ENCODE peak calls at places on chromosomes 11 and 22, in ten cellular contexts. A is choroid plexus epithelial cell, O is mucosa of descending colon, P is nephron progenitor cell, F is right atrium auricular region, Q is astrocyte of the spinal cord, G is HL-60, X is GM12865, N is MM.1S, W is Calu3. U is an unnamed sample.

GRCh38 chr22:22982616-22983015 is 87.7 kb upstream of the GNAZ start:
- DNase-seq in A (no peak), O (no peak), P (no peak), F (no peak), Q (no peak), G (no peak), X (no peak), N (no peak), W (no peak), U (no peak)

GRCh38 chr11:45470151-45471001 is 184.2 kb upstream of the SYT13 start:
- DNase-seq in A (peak; percentile 31), O (no peak), P (no peak), F (no peak), Q (peak; percentile 10), G (no peak), X (no peak), N (no peak), W (no peak), U (no peak)

GRCh38 chr11:111364503-111364902 is 14.6 kb downstream of the POU2AF1 start:
- DNase-seq in A (no peak), O (no peak), P (no peak), F (no peak), Q (no peak), G (no peak), X (no peak), N (no peak), W (no peak), U (no peak)

GRCh38 chr11:104148074-104148473 is 15.9 kb downstream of the PDGFD start:
- DNase-seq in A (peak; percentile 72), O (no peak), P (no peak), F (no peak), Q (peak; percentile 47), G (no peak), X (no peak), N (no peak), W (no peak), U (no peak)

GRCh38 chr11:22341582-22341919 is 3.4 kb downstream of the SLC17A6 start:
- DNase-seq in A (no peak), O (peak; percentile 43), P (no peak), F (no peak), Q (no peak), G (no peak), X (no peak), N (no peak), W (no peak), U (no peak)

GRCh38 chr22:22720724-22721261 is 76.4 kb downstream of the GGTLC2 start:
- DNase-seq in A (peak; percentile 25), O (no peak), P (no peak), F (no peak), Q (no peak), G (peak; percentile 18), X (peak; percentile 80), N (peak; percentile 36), W (no peak), U (peak; percentile 42)

GRCh38 chr22:45212992-45213751 is 27.5 kb downstream of the KIAA0930 start:
- DNase-seq in A (peak; percentile 23), O (peak; percentile 59), P (no peak), F (peak; percentile 85), Q (peak; percentile 53), G (peak; percentile 78), X (no peak), N (no peak), W (no peak), U (no peak)

GRCh38 chr11:82305123-82305522 is 428.5 kb downstream of the FAM181B start:
- DNase-seq in A (no peak), O (no peak), P (no peak), F (no peak), Q (no peak), G (no peak), X (no peak), N (no peak), W (no peak), U (no peak)

GRCh38 chr22:45210174-45210573 is 30.5 kb downstream of the KIAA0930 start:
- DNase-seq in A (no peak), O (no peak), P (no peak), F (no peak), Q (no peak), G (no peak), X (no peak), N (no peak), W (no peak), U (no peak)

GRCh38 chr11:76232026-76232665 is 25.8 kb upstream of the WNT11 start:
- DNase-seq in A (peak; percentile 45), O (peak; percentile 44), P (no peak), F (no peak), Q (no peak), G (no peak), X (peak; percentile 83), N (peak; percentile 83), W (no peak), U (peak; percentile 75)

GRCh38 chr11:71130106-71130505 is 122.3 kb downstream of the SHANK2 start:
- DNase-seq in A (no peak), O (no peak), P (no peak), F (no peak), Q (no peak), G (no peak), X (no peak), N (no peak), W (no peak), U (no peak)

GRCh38 chr22:49663311-49663711 is 164.4 kb downstream of the BRD1 start:
- DNase-seq in A (no peak), O (no peak), P (no peak), F (no peak), Q (no peak), G (no peak), X (no peak), N (no peak), W (no peak), U (no peak)

GRCh38 chr11:66317766-66318575 is 1.1 kb upstream of the CD248 start:
- DNase-seq in A (peak; percentile 97), O (peak; percentile 85), P (peak; percentile 37), F (peak; percentile 93), Q (peak; percentile 84), G (peak; percentile 98), X (peak; percentile 39), N (no peak), W (no peak), U (no peak)

GRCh38 chr11:17402486-17402885 is 14.0 kb upstream of the KCNJ11 start:
- DNase-seq in A (no peak), O (no peak), P (no peak), F (no peak), Q (no peak), G (no peak), X (no peak), N (no peak), W (no peak), U (no peak)

GRCh38 chr11:67022341-67022933 is 497 bp upstream of the SYT12 start:
- DNase-seq in A (peak; percentile 61), O (peak; percentile 75), P (no peak), F (no peak), Q (peak; percentile 41), G (no peak), X (no peak), N (no peak), W (peak; percentile 87), U (no peak)

GRCh38 chr11:115712296-115712695 is 208.1 kb upstream of the CADM1 start:
- DNase-seq in A (no peak), O (no peak), P (no peak), F (no peak), Q (no peak), G (no peak), X (no peak), N (no peak), W (no peak), U (no peak)

GRCh38 chr22:30860176-30861105 is 108.1 kb downstream of the MORC2 start:
- DNase-seq in A (no peak), O (no peak), P (no peak), F (no peak), Q (no peak), G (no peak), X (no peak), N (no peak), W (no peak), U (peak; percentile 6)

GRCh38 chr22:35605787-35606492 is 11.2 kb downstream of the MB start:
- DNase-seq in A (no peak), O (no peak), P (no peak), F (no peak), Q (no peak), G (no peak), X (no peak), N (no peak), W (no peak), U (no peak)

GRCh38 chr11:71321433-71322191 is 69.2 kb upstream of the SHANK2 start:
- DNase-seq in A (no peak), O (no peak), P (no peak), F (no peak), Q (no peak), G (no peak), X (no peak), N (no peak), W (no peak), U (no peak)

GRCh38 chr11:122113836-122114235 is 2.2 kb downstream of the BLID start:
- DNase-seq in A (peak; percentile 80), O (no peak), P (no peak), F (no peak), Q (no peak), G (no peak), X (no peak), N (no peak), W (no peak), U (no peak)
- TF ChIP-seq CTCF in A (peak; percentile 17), O (no peak), P (no peak), F (no peak), Q (no peak), G (no peak), X (no peak), N (no peak), W (no peak), U (no peak)

GRCh38 chr11:2151500-2152257 is 9.3 kb downstream of the INS start:
- DNase-seq in A (peak; percentile 82), O (peak; percentile 69), P (peak; percentile 88), F (peak; percentile 83), Q (peak; percentile 74), G (peak; percentile 69), X (peak; percentile 82), N (peak; percentile 79), W (peak; percentile 80), U (peak; percentile 90)
- TF ChIP-seq CTCF in A (peak; percentile 85), O (peak; percentile 69), P (peak; percentile 73), F (peak; percentile 87), Q (peak; percentile 83), G (peak; percentile 47), X (peak; percentile 66), N (peak; percentile 72), W (peak; percentile 81), U (peak; percentile 90)

DNA sequence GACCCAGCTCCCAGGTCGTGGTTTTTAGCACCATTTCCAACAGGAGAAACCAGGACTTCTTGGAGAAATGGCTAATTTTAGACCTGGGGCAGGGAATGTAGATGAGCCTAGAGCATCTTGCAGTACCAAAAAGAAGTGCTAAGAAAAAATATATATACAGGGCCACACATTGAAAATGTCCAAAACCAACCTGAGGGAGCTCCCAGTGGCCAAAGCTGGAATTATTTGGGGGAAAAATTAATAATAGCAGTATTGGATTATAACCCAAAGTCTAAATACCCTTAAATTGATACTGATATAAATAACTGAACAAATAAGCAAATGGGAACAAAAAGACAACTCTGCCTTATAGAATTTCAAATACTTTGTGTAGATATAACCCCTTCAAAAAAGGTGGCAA is 108.0 kb downstream of the PARVA start:
- DNase-seq in A (peak; percentile 32), O (no peak), P (no peak), F (no peak), Q (no peak), G (no peak), X (no peak), N (no peak), W (no peak), U (no peak)
- TF ChIP-seq CTCF in A (peak; percentile 67), O (no peak), P (peak; percentile 17), F (peak; percentile 11), Q (peak; percentile 47), G (peak; percentile 5), X (no peak), N (peak; percentile 36), W (peak; percentile 61), U (no peak)

GRCh38 chr22:24437820-24438328 is 10.5 kb downstream of the ADORA2A start:
- DNase-seq in A (no peak), O (no peak), P (no peak), F (no peak), Q (no peak), G (peak; percentile 47), X (peak; percentile 70), N (peak; percentile 36), W (no peak), U (peak; percentile 82)
- TF ChIP-seq CTCF in A (peak; percentile 44), O (no peak), P (no peak), F (no peak), Q (no peak), G (no peak), X (peak; percentile 26), N (peak; percentile 40), W (no peak), U (peak; percentile 37)

U was measured in GM13977.